ENCODE peak calls at places on chromosomes 5 and 9, in six cellular contexts. One of them, this sample, is unnamed.

GRCh38 chr5:71631070-71631469 is 43.9 kb downstream of the MCCC2 start:
- DNase-seq in adipocyte: no peak
- DNase-seq in activated T-helper 1 cell treated with anti-CD3 and anti-CD28 coated beads, Interleukin-2, amount 50 U/mL, for 16 hours: no peak
- DNase-seq in fibroblast of pulmonary artery: no peak
- DNase-seq in NAMALWA: no peak
- DNase-seq in HTR-8/SVneo: no peak
- DNase-seq in this sample: no peak

GRCh38 chr5:172853355-172853975 is 19.4 kb downstream of the ERGIC1 start:
- DNase-seq in fibroblast of pulmonary artery: peak
- DNase-seq in NAMALWA: no peak
- DNase-seq in HTR-8/SVneo: no peak
- DNase-seq in activated T-helper 1 cell treated with anti-CD3 and anti-CD28 coated beads, Interleukin-2, amount 50 U/mL, for 16 hours: no peak
- DNase-seq in adipocyte: peak
- DNase-seq in this sample: no peak

GRCh38 chr9:94697972-94698581 is 28.4 kb upstream of the AOPEP start:
- DNase-seq in activated T-helper 1 cell treated with anti-CD3 and anti-CD28 coated beads, Interleukin-2, amount 50 U/mL, for 16 hours: no peak
- DNase-seq in HTR-8/SVneo: no peak
- DNase-seq in adipocyte: peak
- DNase-seq in fibroblast of pulmonary artery: no peak
- DNase-seq in NAMALWA: no peak
- DNase-seq in this sample: no peak

GRCh38 chr5:138953370-138954256 is 78.5 kb upstream of the LRRTM2 start:
- DNase-seq in HTR-8/SVneo: no peak
- DNase-seq in activated T-helper 1 cell treated with anti-CD3 and anti-CD28 coated beads, Interleukin-2, amount 50 U/mL, for 16 hours: no peak
- DNase-seq in fibroblast of pulmonary artery: peak
- DNase-seq in adipocyte: peak
- DNase-seq in NAMALWA: no peak
- DNase-seq in this sample: no peak

GRCh38 chr5:7190727-7191126 is 205.2 kb upstream of the ADCY2 start:
- DNase-seq in NAMALWA: no peak
- DNase-seq in fibroblast of pulmonary artery: no peak
- DNase-seq in activated T-helper 1 cell treated with anti-CD3 and anti-CD28 coated beads, Interleukin-2, amount 50 U/mL, for 16 hours: no peak
- DNase-seq in HTR-8/SVneo: no peak
- DNase-seq in adipocyte: no peak
- DNase-seq in this sample: no peak

GRCh38 chr9:86720893-86721698 is 226.2 kb downstream of the GAS1 start:
- DNase-seq in activated T-helper 1 cell treated with anti-CD3 and anti-CD28 coated beads, Interleukin-2, amount 50 U/mL, for 16 hours: no peak
- DNase-seq in fibroblast of pulmonary artery: peak
- DNase-seq in HTR-8/SVneo: no peak
- DNase-seq in NAMALWA: no peak
- DNase-seq in adipocyte: peak
- DNase-seq in this sample: no peak

GRCh38 chr5:1735320-1735970 is 64.2 kb downstream of the MRPL36 start:
- DNase-seq in NAMALWA: no peak
- DNase-seq in HTR-8/SVneo: no peak
- DNase-seq in activated T-helper 1 cell treated with anti-CD3 and anti-CD28 coated beads, Interleukin-2, amount 50 U/mL, for 16 hours: no peak
- DNase-seq in fibroblast of pulmonary artery: no peak
- DNase-seq in adipocyte: no peak
- DNase-seq in this sample: no peak

GRCh38 chr9:133786371-133786753 is 48.2 kb upstream of the SARDH start:
- DNase-seq in HTR-8/SVneo: no peak
- DNase-seq in adipocyte: no peak
- DNase-seq in activated T-helper 1 cell treated with anti-CD3 and anti-CD28 coated beads, Interleukin-2, amount 50 U/mL, for 16 hours: no peak
- DNase-seq in fibroblast of pulmonary artery: no peak
- DNase-seq in NAMALWA: peak
- DNase-seq in this sample: no peak

GRCh38 chr5:135106610-135107009 is 72.6 kb upstream of the PITX1 start:
- DNase-seq in adipocyte: no peak
- DNase-seq in NAMALWA: no peak
- DNase-seq in fibroblast of pulmonary artery: no peak
- DNase-seq in HTR-8/SVneo: no peak
- DNase-seq in activated T-helper 1 cell treated with anti-CD3 and anti-CD28 coated beads, Interleukin-2, amount 50 U/mL, for 16 hours: no peak
- DNase-seq in this sample: no peak

GRCh38 chr9:97525451-97525850 is 24.0 kb downstream of the TMOD1 start:
- DNase-seq in activated T-helper 1 cell treated with anti-CD3 and anti-CD28 coated beads, Interleukin-2, amount 50 U/mL, for 16 hours: no peak
- DNase-seq in fibroblast of pulmonary artery: no peak
- DNase-seq in NAMALWA: no peak
- DNase-seq in HTR-8/SVneo: peak
- DNase-seq in adipocyte: peak
- DNase-seq in this sample: no peak

GRCh38 chr9:83706703-83707517 is 848 bp downstream of the UBQLN1 start:
- DNase-seq in adipocyte: peak
- DNase-seq in activated T-helper 1 cell treated with anti-CD3 and anti-CD28 coated beads, Interleukin-2, amount 50 U/mL, for 16 hours: peak
- DNase-seq in NAMALWA: peak
- DNase-seq in HTR-8/SVneo: no peak
- DNase-seq in fibroblast of pulmonary artery: peak
- DNase-seq in this sample: no peak

GRCh38 chr9:77392328-77392727 is 215.0 kb downstream of the VPS13A start:
- DNase-seq in activated T-helper 1 cell treated with anti-CD3 and anti-CD28 coated beads, Interleukin-2, amount 50 U/mL, for 16 hours: no peak
- DNase-seq in fibroblast of pulmonary artery: no peak
- DNase-seq in NAMALWA: no peak
- DNase-seq in HTR-8/SVneo: no peak
- DNase-seq in adipocyte: no peak
- DNase-seq in this sample: no peak

GRCh38 chr9:79501546-79501945 is 70.2 kb upstream of the TLE4 start:
- DNase-seq in fibroblast of pulmonary artery: no peak
- DNase-seq in HTR-8/SVneo: no peak
- DNase-seq in adipocyte: no peak
- DNase-seq in activated T-helper 1 cell treated with anti-CD3 and anti-CD28 coated beads, Interleukin-2, amount 50 U/mL, for 16 hours: no peak
- DNase-seq in NAMALWA: no peak
- DNase-seq in this sample: no peak

GRCh38 chr9:121454972-121455371 is 44.7 kb downstream of the GGTA1 start:
- DNase-seq in NAMALWA: no peak
- DNase-seq in fibroblast of pulmonary artery: no peak
- DNase-seq in adipocyte: no peak
- DNase-seq in HTR-8/SVneo: no peak
- DNase-seq in activated T-helper 1 cell treated with anti-CD3 and anti-CD28 coated beads, Interleukin-2, amount 50 U/mL, for 16 hours: no peak
- DNase-seq in this sample: no peak

GRCh38 chr9:122364117-122364782 is 6.6 kb upstream of the PTGS1 start:
- DNase-seq in NAMALWA: no peak
- DNase-seq in HTR-8/SVneo: no peak
- DNase-seq in activated T-helper 1 cell treated with anti-CD3 and anti-CD28 coated beads, Interleukin-2, amount 50 U/mL, for 16 hours: no peak
- DNase-seq in fibroblast of pulmonary artery: no peak
- DNase-seq in adipocyte: no peak
- DNase-seq in this sample: no peak

GRCh38 chr5:179486596-179487051 is 63.7 kb upstream of the RUFY1 start:
- DNase-seq in fibroblast of pulmonary artery: peak
- DNase-seq in adipocyte: peak
- DNase-seq in NAMALWA: no peak
- DNase-seq in activated T-helper 1 cell treated with anti-CD3 and anti-CD28 coated beads, Interleukin-2, amount 50 U/mL, for 16 hours: no peak
- DNase-seq in HTR-8/SVneo: no peak
- DNase-seq in this sample: no peak

GRCh38 chr9:78218890-78219289 is 17.0 kb upstream of the CEP78 start:
- DNase-seq in adipocyte: no peak
- DNase-seq in HTR-8/SVneo: no peak
- DNase-seq in fibroblast of pulmonary artery: no peak
- DNase-seq in activated T-helper 1 cell treated with anti-CD3 and anti-CD28 coated beads, Interleukin-2, amount 50 U/mL, for 16 hours: no peak
- DNase-seq in NAMALWA: no peak
- DNase-seq in this sample: no peak

GRCh38 chr5:172173771-172174170 is 14.3 kb downstream of the STK10 start:
- DNase-seq in activated T-helper 1 cell treated with anti-CD3 and anti-CD28 coated beads, Interleukin-2, amount 50 U/mL, for 16 hours: peak
- DNase-seq in fibroblast of pulmonary artery: peak
- DNase-seq in HTR-8/SVneo: no peak
- DNase-seq in NAMALWA: no peak
- DNase-seq in adipocyte: peak
- DNase-seq in this sample: no peak

GRCh38 chr9:101173907-101174306 is 145.4 kb downstream of the PLPPR1 start:
- DNase-seq in NAMALWA: no peak
- DNase-seq in adipocyte: no peak
- DNase-seq in fibroblast of pulmonary artery: no peak
- DNase-seq in activated T-helper 1 cell treated with anti-CD3 and anti-CD28 coated beads, Interleukin-2, amount 50 U/mL, for 16 hours: no peak
- DNase-seq in HTR-8/SVneo: no peak
- DNase-seq in this sample: no peak

GRCh38 chr5:22780756-22781155 is 72.4 kb downstream of the CDH12 start:
- DNase-seq in NAMALWA: no peak
- DNase-seq in activated T-helper 1 cell treated with anti-CD3 and anti-CD28 coated beads, Interleukin-2, amount 50 U/mL, for 16 hours: no peak
- DNase-seq in fibroblast of pulmonary artery: no peak
- DNase-seq in adipocyte: no peak
- DNase-seq in HTR-8/SVneo: no peak
- DNase-seq in this sample: no peak

This sample was measured in esophagus squamous epithelium.